ENCODE peak calls at places on chromosomes 4 and X, in six cellular contexts. G is SK-N-SH; L is naive thymus-derived CD8-positive, alpha-beta T cell; S is NCI-H2081 treated with DMSO at 0.1 percent for 48 hours; V is activated CD8-positive, alpha-beta memory T cell treated with anti-CD3 and anti-CD28 coated beads, Interleukin-2, amount 50 U/mL, for 4 hours; C is activated CD4-positive, alpha-beta T cell treated with anti-CD3 and anti-CD28 coated beads, Interleukin-2, amount 50 U/mL, for 4 hours. P is an unnamed sample.

GRCh38 chrX:7204619-7205018 is 56.7 kb upstream of the PUDP start:
- DNase-seq in G (no peak), L (no peak), S (no peak), V (no peak), C (no peak), P (no peak)

GRCh38 chrX:12245650-12246645 is 107.7 kb downstream of the FRMPD4 start:
- DNase-seq in G (no peak), L (no peak), S (no peak), V (no peak), C (no peak), P (peak; percentile 47)

GRCh38 chr4:52051615-52052474 is 741 bp downstream of the SPATA18 start:
- DNase-seq in G (peak; percentile 75), L (no peak), S (no peak), V (no peak), C (no peak), P (peak; percentile 94)

GRCh38 chr4:3716034-3716875 is 49.9 kb upstream of the ADRA2C start:
- DNase-seq in G (no peak), L (no peak), S (no peak), V (no peak), C (no peak), P (no peak)

GRCh38 chrX:111005151-111005550 is 90.8 kb upstream of the PAK3 start:
- DNase-seq in G (peak; percentile 4), L (no peak), S (no peak), V (no peak), C (no peak), P (no peak)

GRCh38 chr4:98932539-98932938 is 3.6 kb upstream of the EIF4E start:
- DNase-seq in G (no peak), L (no peak), S (no peak), V (no peak), C (no peak), P (no peak)

GRCh38 chr4:10198365-10198764 is 81.8 kb upstream of the WDR1 start:
- DNase-seq in G (no peak), L (no peak), S (no peak), V (no peak), C (no peak), P (no peak)

GRCh38 chr4:52126946-52127345 is 75.8 kb downstream of the SPATA18 start:
- DNase-seq in G (peak; percentile 7), L (no peak), S (no peak), V (no peak), C (no peak), P (no peak)

GRCh38 chrX:65688403-65688881 is 21.0 kb downstream of the MSN start:
- DNase-seq in G (no peak), L (no peak), S (no peak), V (no peak), C (no peak), P (peak; percentile 68)

P was measured in choroid plexus epithelial cell.